ENCODE peak calls at places on chromosomes 1 and 21, in four cellular contexts. Q is SHP77; F is hippocampal formation; A is Jurkat, Clone E6-1. I is an unnamed sample.
A peak's percentile ranks its signal among the peaks of the same experiment; 100 is the strongest.

GRCh38 chr1:30697571-30697970 is 25.8 kb downstream of the MATN1 start:
- DNase-seq in Q (no peak), F (no peak), A (no peak), I (no peak)

GRCh38 chr1:217494767-217495166 is 136.1 kb downstream of the GPATCH2 start:
- DNase-seq in Q (no peak), F (no peak), A (no peak), I (no peak)

GRCh38 chr1:244100691-244101453 is 49.8 kb downstream of the ZBTB18 start:
- DNase-seq in Q (peak; percentile 63), F (no peak), A (peak; percentile 11), I (no peak)

GRCh38 chr1:82318265-82318664 is 517.5 kb downstream of the ADGRL2 start:
- DNase-seq in Q (no peak), F (no peak), A (no peak), I (no peak)

GRCh38 chr1:16981269-16981849 is 939 bp upstream of the MFAP2 start:
- DNase-seq in Q (no peak), F (no peak), A (no peak), I (peak; percentile 87)

GRCh38 chr1:168918860-168919741 is 187.4 kb upstream of the ATP1B1 start:
- DNase-seq in Q (no peak), F (no peak), A (no peak), I (no peak)

GRCh38 chr1:87295720-87296119 is 33.0 kb upstream of the LMO4 start:
- DNase-seq in Q (no peak), F (no peak), A (no peak), I (no peak)

GRCh38 chr1:219123041-219123440 is 50.6 kb upstream of the LYPLAL1 start:
- DNase-seq in Q (no peak), F (no peak), A (no peak), I (no peak)

GRCh38 chr1:155268630-155269029 is 4.7 kb downstream of the CLK2 start:
- DNase-seq in Q (no peak), F (no peak), A (no peak), I (no peak)

GRCh38 chr1:246923900-246924299 is 7.8 kb downstream of the AHCTF1 start:
- DNase-seq in Q (no peak), F (no peak), A (no peak), I (no peak)

GRCh38 chr1:43272576-43273571 is 3.1 kb downstream of the TMEM125 start:
- DNase-seq in Q (no peak), F (no peak), A (no peak), I (peak; percentile 43)

GRCh38 chr1:14778882-14779594 is 180.6 kb downstream of the KAZN start:
- DNase-seq in Q (no peak), F (peak; percentile 14), A (no peak), I (no peak)

GRCh38 chr1:57857809-57858208 is 433.9 kb upstream of the DAB1 start:
- DNase-seq in Q (no peak), F (no peak), A (no peak), I (no peak)

GRCh38 chr1:200979574-200980451 is 43.7 kb downstream of the KIF21B start:
- DNase-seq in Q (peak; percentile 53), F (no peak), A (peak; percentile 38), I (no peak)

GRCh38 chr1:175968486-175969182 is 225.2 kb upstream of the TNR start:
- DNase-seq in Q (no peak), F (no peak), A (no peak), I (no peak)

GRCh38 chr1:96557336-96557735 is 164.2 kb upstream of the PTBP2 start:
- DNase-seq in Q (no peak), F (no peak), A (no peak), I (no peak)

GRCh38 chr1:200165493-200166220 is 138.1 kb downstream of the NR5A2 start:
- DNase-seq in Q (no peak), F (no peak), A (no peak), I (no peak)

GRCh38 chr1:84620720-84621313 is 46.6 kb upstream of the CTBS start:
- DNase-seq in Q (peak; percentile 86), F (peak; percentile 66), A (peak; percentile 34), I (peak; percentile 56)

GRCh38 chr1:15693371-15693770 is 9.3 kb downstream of the PLEKHM2 start:
- DNase-seq in Q (no peak), F (no peak), A (no peak), I (no peak)

GRCh38 chr1:157101196-157101595 is 1.6 kb upstream of the ETV3L start:
- DNase-seq in Q (no peak), F (no peak), A (no peak), I (no peak)

GRCh38 chr1:82979593-82980230 is 1019.2 kb downstream of the TTLL7 start:
- DNase-seq in Q (peak; percentile 44), F (no peak), A (no peak), I (no peak)

GRCh38 chr1:190847166-190847565 is 369.5 kb upstream of the BRINP3 start:
- DNase-seq in Q (no peak), F (no peak), A (no peak), I (no peak)

GRCh38 chr1:168466703-168467081 is 77.1 kb downstream of the XCL2 start:
- DNase-seq in Q (no peak), F (no peak), A (no peak), I (no peak)

GRCh38 chr1:41742219-41742618 is 176.5 kb downstream of the HIVEP3 start:
- DNase-seq in Q (no peak), F (no peak), A (no peak), I (no peak)

GRCh38 chr1:41719590-41719989 is 199.1 kb downstream of the HIVEP3 start:
- DNase-seq in Q (no peak), F (no peak), A (no peak), I (no peak)

GRCh38 chr1:204711947-204712701 is 26.6 kb upstream of the LRRN2 start:
- DNase-seq in Q (peak; percentile 95), F (no peak), A (no peak), I (no peak)

GRCh38 chr1:111441573-111442192 is 7.4 kb downstream of the WDR77 start:
- DNase-seq in Q (peak; percentile 39), F (no peak), A (peak; percentile 47), I (no peak)

GRCh38 chr21:36203603-36203889 is 46.9 kb downstream of the DOP1B start:
- DNase-seq in Q (no peak), F (no peak), A (no peak), I (peak; percentile 80)

GRCh38 chr1:153795325-153795837 is 20.2 kb downstream of the SLC27A3 start:
- DNase-seq in Q (peak; percentile 93), F (no peak), A (no peak), I (peak; percentile 58)

GRCh38 chr1:42639116-42639515 is 19.1 kb upstream of the PPIH start:
- DNase-seq in Q (no peak), F (no peak), A (no peak), I (no peak)

GRCh38 chr1:161827786-161828185 is 61.7 kb downstream of the ATF6 start:
- DNase-seq in Q (no peak), F (no peak), A (no peak), I (no peak)

GRCh38 chr1:214378492-214378891 is 97.5 kb downstream of the SMYD2 start:
- DNase-seq in Q (no peak), F (no peak), A (no peak), I (no peak)

GRCh38 chr1:206985162-206985749 is 15.0 kb upstream of the FCAMR start:
- DNase-seq in Q (no peak), F (no peak), A (no peak), I (no peak)

GRCh38 chr1:214993419-214993818 is 89.1 kb upstream of the KCNK2 start:
- DNase-seq in Q (no peak), F (no peak), A (no peak), I (no peak)

GRCh38 chr1:223504741-223505140 is 111.5 kb downstream of the CCDC185 start:
- DNase-seq in Q (no peak), F (no peak), A (no peak), I (no peak)

GRCh38 chr1:98049370-98050115 is 128.7 kb upstream of the DPYD start:
- DNase-seq in Q (no peak), F (peak; percentile 28), A (no peak), I (no peak)

I was measured in RWPE2.